ENCODE peak calls at places on chromosome 10, in six cellular contexts. S is GM19239, C is neural crest cell, H is BJ, E is ELR, L is NCI-H2029 treated with DMSO at 0.1 percent for 48 hours. Y is an unnamed sample.

GRCh38 chr10:49645417-49646255 is 31.8 kb downstream of the CHAT start:
- DNase-seq in C (no peak), H (no peak), E (no peak), S (no peak), L (no peak), Y (no peak)

GRCh38 chr10:14532473-14533251 is 201.9 kb upstream of the FRMD4A start:
- DNase-seq in E (peak; percentile 90), H (no peak), C (no peak), L (no peak), S (no peak), Y (no peak)

GRCh38 chr10:19426039-19426438 is 377.4 kb downstream of the MALRD1 start:
- DNase-seq in L (no peak), S (no peak), H (no peak), C (no peak), E (no peak), Y (no peak)

GRCh38 chr10:1532636-1533035 is 204.7 kb downstream of the ADARB2 start:
- DNase-seq in E (no peak), S (no peak), L (no peak), H (no peak), C (no peak), Y (no peak)

GRCh38 chr10:104262055-104262454 is 6.9 kb upstream of the GSTO2 start:
- DNase-seq in C (no peak), E (no peak), L (no peak), H (no peak), S (no peak), Y (no peak)

GRCh38 chr10:57096044-57096443 is 735.0 kb upstream of the ZWINT start:
- DNase-seq in C (no peak), E (no peak), H (no peak), L (no peak), S (no peak), Y (no peak)

GRCh38 chr10:3226960-3227724 is 54.6 kb upstream of the PITRM1 start:
- DNase-seq in H (peak; percentile 71), E (peak; percentile 93), C (no peak), S (no peak), L (no peak), Y (no peak)

GRCh38 chr10:49844775-49845561 is 82.8 kb upstream of the OGDHL start:
- DNase-seq in E (peak; percentile 70), C (no peak), H (peak; percentile 9), L (no peak), S (no peak), Y (no peak)

GRCh38 chr10:100766693-100767427 is 21.5 kb downstream of the PAX2 start:
- DNase-seq in C (no peak), L (no peak), E (no peak), S (no peak), H (no peak), Y (no peak)

GRCh38 chr10:120436431-120437142 is 20.4 kb upstream of the PLPP4 start:
- DNase-seq in L (no peak), S (no peak), E (peak; percentile 83), C (no peak), H (no peak), Y (no peak)

GRCh38 chr10:29611796-29612381 is 22.9 kb downstream of the SVIL start:
- DNase-seq in S (no peak), H (no peak), C (no peak), E (no peak), L (no peak), Y (no peak)

GRCh38 chr10:131312261-131312801 is 810 bp upstream of the TCERG1L start:
- DNase-seq in C (peak; percentile 80), E (no peak), H (no peak), L (no peak), S (no peak), Y (peak; percentile 59)

GRCh38 chr10:27820637-27821036 is 75.0 kb upstream of the MKX start:
- DNase-seq in L (no peak), E (no peak), S (no peak), C (no peak), H (no peak), Y (no peak)

GRCh38 chr10:113666682-113667252 is 2.9 kb upstream of the NRAP start:
- DNase-seq in L (no peak), H (no peak), E (peak; percentile 64), C (no peak), S (no peak), Y (no peak)

GRCh38 chr10:88999629-89000028 is 9.0 kb downstream of the FAS start:
- DNase-seq in L (no peak), C (no peak), E (no peak), H (peak; percentile 24), S (no peak), Y (no peak)

GRCh38 chr10:96334888-96335526 is 23.8 kb downstream of the OPALIN start:
- DNase-seq in S (peak; percentile 8), H (no peak), C (peak; percentile 33), L (no peak), E (peak; percentile 51), Y (peak; percentile 42)

GRCh38 chr10:11204355-11204879 is 186.7 kb downstream of the CELF2 start:
- DNase-seq in H (no peak), E (no peak), C (no peak), L (no peak), S (no peak), Y (no peak)

GRCh38 chr10:133274751-133275682 is 1.7 kb downstream of the ADAM8 start:
- DNase-seq in L (no peak), H (no peak), E (peak; percentile 69), C (no peak), S (peak; percentile 85), Y (no peak)

GRCh38 chr10:104100795-104101194 is 15.1 kb upstream of the COL17A1 start:
- DNase-seq in L (no peak), C (no peak), E (no peak), S (no peak), H (no peak), Y (no peak)

GRCh38 chr10:114002422-114002821 is 41.2 kb upstream of the ADRB1 start:
- DNase-seq in S (no peak), C (no peak), L (no peak), H (no peak), E (no peak), Y (no peak)

GRCh38 chr10:92486637-92487036 is 87.3 kb downstream of the IDE start:
- DNase-seq in C (no peak), L (no peak), H (no peak), E (no peak), S (no peak), Y (no peak)

GRCh38 chr10:124626759-124627380 is 117.3 kb downstream of the FAM53B start:
- DNase-seq in S (no peak), C (no peak), E (no peak), H (no peak), L (no peak), Y (no peak)

GRCh38 chr10:30818010-30818660 is 188.6 kb upstream of the LYZL2 start:
- DNase-seq in C (no peak), H (no peak), L (no peak), E (peak; percentile 75), S (no peak), Y (no peak)

GRCh38 chr10:76711374-76711997 is 926.1 kb downstream of the KCNMA1 start:
- DNase-seq in H (no peak), E (no peak), L (no peak), S (no peak), C (no peak), Y (peak; percentile 30)

GRCh38 chr10:71266147-71266917 is 52.7 kb upstream of the SLC29A3 start:
- DNase-seq in C (no peak), L (no peak), S (no peak), E (no peak), H (no peak), Y (no peak)

GRCh38 chr10:60706146-60706545 is 72.1 kb upstream of the CDK1 start:
- DNase-seq in L (no peak), H (no peak), S (no peak), E (no peak), C (no peak), Y (no peak)

GRCh38 chr10:111445709-111446108 is 368.9 kb downstream of the ADRA2A start:
- DNase-seq in H (no peak), S (no peak), L (no peak), C (no peak), E (no peak), Y (no peak)

GRCh38 chr10:72802291-72803118 is 91.0 kb upstream of the OIT3 start:
- DNase-seq in L (no peak), E (peak; percentile 72), S (no peak), H (no peak), C (no peak), Y (no peak)

GRCh38 chr10:82815680-82816079 is 940.7 kb downstream of the NRG3 start:
- DNase-seq in H (no peak), L (peak; percentile 3), S (no peak), C (no peak), E (no peak), Y (no peak)

GRCh38 chr10:71083457-71083975 is 128.9 kb upstream of the UNC5B start:
- DNase-seq in S (no peak), C (no peak), E (no peak), H (no peak), L (no peak), Y (no peak)

GRCh38 chr10:60796481-60796880 is 18.2 kb downstream of the CDK1 start:
- DNase-seq in S (no peak), C (no peak), E (no peak), L (no peak), H (no peak), Y (no peak)

GRCh38 chr10:22823109-22823508 is 104.7 kb upstream of the ARMC3 start:
- DNase-seq in C (no peak), H (peak; percentile 87), S (no peak), L (no peak), E (peak; percentile 96), Y (no peak)